ENCODE peak calls at places on chromosomes 11 and 22, in five cellular contexts. G, N, S, C and J are unnamed samples.

GRCh38 chr11:43984519-43985385 is 42.3 kb downstream of the C11orf96 start:
- DNase-seq in G (no peak), N (no peak), S (peak), C (no peak), J (no peak)

GRCh38 chr11:32092581-32093170 is 1.8 kb downstream of the RCN1 start:
- DNase-seq in G (no peak), N (no peak), S (peak), C (peak), J (no peak)

GRCh38 chr11:59097113-59097708 is 9.8 kb upstream of the FAM111B start:
- DNase-seq in G (peak), N (no peak), S (peak), C (peak), J (peak)

GRCh38 chr22:38107692-38108515 is 2.6 kb downstream of the BAIAP2L2 start:
- DNase-seq in G (no peak), N (no peak), S (peak), C (no peak), J (peak)

GRCh38 chr11:41119484-41119883 is 340.0 kb downstream of the LRRC4C start:
- DNase-seq in G (no peak), N (no peak), S (no peak), C (no peak), J (no peak)

GRCh38 chr22:23225724-23226496 is 45.6 kb downstream of the BCR start:
- DNase-seq in G (no peak), N (no peak), S (peak), C (no peak), J (peak)

GRCh38 chr22:45905924-45906865 is 70.8 kb downstream of the WNT7B start:
- DNase-seq in G (no peak), N (no peak), S (no peak), C (no peak), J (peak)

GRCh38 chr11:15117751-15118150 is 3.0 kb downstream of the INSC start:
- DNase-seq in G (no peak), N (no peak), S (no peak), C (no peak), J (no peak)

GRCh38 chr11:109527496-109527895 is 105.5 kb downstream of the C11orf87 start:
- DNase-seq in G (no peak), N (no peak), S (no peak), C (no peak), J (peak)

GRCh38 chr22:47963660-47964059 is 1201.2 kb downstream of the TBC1D22A start:
- DNase-seq in G (no peak), N (no peak), S (no peak), C (no peak), J (no peak)

GRCh38 chr11:72668645-72669347 is 5.4 kb downstream of the PDE2A start:
- DNase-seq in G (peak), N (peak), S (no peak), C (peak), J (no peak)

GRCh38 chr11:41522899-41523672 is 63.6 kb upstream of the LRRC4C start:
- DNase-seq in G (no peak), N (no peak), S (no peak), C (no peak), J (peak)

GRCh38 chr11:70397983-70398833 is at the start of gene CTTN:
- DNase-seq in G (peak), N (peak), S (peak), C (peak), J (peak)

GRCh38 chr11:93541154-93541553 is 2.0 kb downstream of the SMCO4 start:
- DNase-seq in G (no peak), N (no peak), S (no peak), C (no peak), J (no peak)

GRCh38 chr22:38724926-38725571 is 19.3 kb downstream of the GTPBP1 start:
- DNase-seq in G (no peak), N (no peak), S (peak), C (no peak), J (peak)

GRCh38 chr11:65551572-65552398 is 6.4 kb downstream of the LTBP3 start:
- DNase-seq in G (peak), N (no peak), S (peak), C (no peak), J (peak)

GRCh38 chr22:50670513-50670912 is 2.1 kb upstream of the SHANK3 start:
- DNase-seq in G (no peak), N (no peak), S (no peak), C (no peak), J (no peak)